ENCODE peak calls at places on chromosome 1, in five cellular contexts. U is smooth muscle cell of the brain vasculature; Y is lower lobe of right lung; S is activated gamma-delta T cell treated with Interleukin-2 at 50 U/mL for 16 hours; V is activated naive CD8-positive, alpha-beta T cell treated with anti-CD3 and anti-CD28 coated beads for 36 hours. C is an unnamed sample.
A peak's percentile ranks its signal among the peaks of the same experiment; 100 is the strongest.

GRCh38 chr1:212712451-212713303 is 13.0 kb upstream of the BATF3 start:
- DNase-seq in U (no peak), Y (no peak), S (no peak), V (no peak), C (peak; percentile 51)

GRCh38 chr1:30200161-30200560 is 523.2 kb downstream of the MATN1 start:
- DNase-seq in U (no peak), Y (no peak), S (no peak), V (no peak), C (no peak)

GRCh38 chr1:115706774-115707425 is 61.6 kb downstream of the CASQ2 start:
- DNase-seq in U (peak; percentile 23), Y (no peak), S (no peak), V (no peak), C (peak; percentile 84)

GRCh38 chr1:119605686-119606085 is 42.4 kb downstream of the ZNF697 start:
- DNase-seq in U (no peak), Y (no peak), S (no peak), V (no peak), C (no peak)

GRCh38 chr1:216804107-216804506 is 80.9 kb upstream of the ESRRG start:
- DNase-seq in U (no peak), Y (no peak), S (no peak), V (no peak), C (no peak)

GRCh38 chr1:65279092-65279448 is 30.3 kb upstream of the DNAJC6 start:
- DNase-seq in U (no peak), Y (no peak), S (no peak), V (no peak), C (no peak)

GRCh38 chr1:241637046-241637590 is 3.1 kb downstream of the CHML start:
- DNase-seq in U (no peak), Y (no peak), S (no peak), V (no peak), C (no peak)

GRCh38 chr1:244211559-244211944 is 160.5 kb downstream of the ZBTB18 start:
- DNase-seq in U (no peak), Y (no peak), S (no peak), V (no peak), C (no peak)

GRCh38 chr1:66696771-66697170 is 55.5 kb upstream of the DYNLT5 start:
- DNase-seq in U (no peak), Y (no peak), S (no peak), V (no peak), C (no peak)